ENCODE peak calls at places on chromosomes 2 and 18, in five cellular contexts. One of them, this sample, is unnamed.

GRCh38 chr2:30272761-30273573 is 41.6 kb downstream of the LBH start:
- DNase-seq in hepatocyte: peak; percentile 53
- DNase-seq in SK-N-SH: no peak
- DNase-seq in foreskin fibroblast: peak; percentile 40
- DNase-seq in GM12878: no peak
- DNase-seq in this sample: no peak

GRCh38 chr18:616380-616995 is 19.7 kb downstream of the CLUL1 start:
- DNase-seq in foreskin fibroblast: peak; percentile 77
- DNase-seq in hepatocyte: peak; percentile 65
- DNase-seq in SK-N-SH: peak; percentile 44
- DNase-seq in GM12878: no peak
- DNase-seq in this sample: no peak

GRCh38 chr2:162327134-162327769 is 8.8 kb upstream of the IFIH1 start:
- DNase-seq in SK-N-SH: no peak
- DNase-seq in hepatocyte: peak; percentile 16
- DNase-seq in foreskin fibroblast: peak; percentile 20
- DNase-seq in GM12878: no peak
- DNase-seq in this sample: no peak

GRCh38 chr2:241659150-241659739 is 21.8 kb downstream of the ATG4B start:
- DNase-seq in hepatocyte: peak; percentile 74
- DNase-seq in SK-N-SH: peak; percentile 72
- DNase-seq in GM12878: no peak
- DNase-seq in foreskin fibroblast: peak; percentile 87
- DNase-seq in this sample: no peak

GRCh38 chr2:16066261-16067036 is 126.1 kb downstream of the MYCN start:
- DNase-seq in GM12878: no peak
- DNase-seq in SK-N-SH: no peak
- DNase-seq in hepatocyte: no peak
- DNase-seq in foreskin fibroblast: no peak
- DNase-seq in this sample: no peak

GRCh38 chr18:30439174-30439573 is 603.4 kb downstream of the DSC3 start:
- DNase-seq in foreskin fibroblast: no peak
- DNase-seq in GM12878: no peak
- DNase-seq in hepatocyte: no peak
- DNase-seq in SK-N-SH: no peak
- DNase-seq in this sample: no peak

GRCh38 chr2:7837232-7837760 is 844.6 kb upstream of the ID2 start:
- DNase-seq in SK-N-SH: no peak
- DNase-seq in GM12878: no peak
- DNase-seq in hepatocyte: no peak
- DNase-seq in foreskin fibroblast: no peak
- DNase-seq in this sample: no peak

GRCh38 chr18:38961880-38962279 is 1396.3 kb upstream of the CELF4 start:
- DNase-seq in SK-N-SH: no peak
- DNase-seq in foreskin fibroblast: no peak
- DNase-seq in hepatocyte: no peak
- DNase-seq in GM12878: no peak
- DNase-seq in this sample: no peak

GRCh38 chr2:198525196-198525595 is 720.8 kb downstream of the PLCL1 start:
- DNase-seq in SK-N-SH: no peak
- DNase-seq in foreskin fibroblast: peak; percentile 1
- DNase-seq in GM12878: no peak
- DNase-seq in hepatocyte: no peak
- DNase-seq in this sample: no peak

GRCh38 chr2:234863043-234863934 is 88.5 kb upstream of the SH3BP4 start:
- DNase-seq in foreskin fibroblast: peak; percentile 32
- DNase-seq in SK-N-SH: no peak
- DNase-seq in hepatocyte: peak; percentile 29
- DNase-seq in GM12878: no peak
- DNase-seq in this sample: no peak

GRCh38 chr2:121790276-121790956 is 35.0 kb downstream of the TSN start:
- DNase-seq in hepatocyte: peak; percentile 73
- DNase-seq in SK-N-SH: no peak
- DNase-seq in GM12878: no peak
- DNase-seq in foreskin fibroblast: peak; percentile 90
- DNase-seq in this sample: no peak

GRCh38 chr2:191365089-191365488 is 119.9 kb downstream of the MYO1B start:
- DNase-seq in hepatocyte: no peak
- DNase-seq in GM12878: no peak
- DNase-seq in SK-N-SH: no peak
- DNase-seq in foreskin fibroblast: no peak
- DNase-seq in this sample: no peak

GRCh38 chr2:191366199-191366598 is 121.0 kb downstream of the MYO1B start:
- DNase-seq in GM12878: no peak
- DNase-seq in foreskin fibroblast: peak; percentile 82
- DNase-seq in hepatocyte: no peak
- DNase-seq in SK-N-SH: no peak
- DNase-seq in this sample: no peak

GRCh38 chr2:191374366-191374765 is 129.2 kb downstream of the MYO1B start:
- DNase-seq in GM12878: no peak
- DNase-seq in SK-N-SH: no peak
- DNase-seq in hepatocyte: no peak
- DNase-seq in foreskin fibroblast: no peak
- DNase-seq in this sample: no peak

GRCh38 chr2:191363267-191363666 is 118.1 kb downstream of the MYO1B start:
- DNase-seq in foreskin fibroblast: no peak
- DNase-seq in SK-N-SH: no peak
- DNase-seq in hepatocyte: no peak
- DNase-seq in GM12878: no peak
- DNase-seq in this sample: no peak

DNA sequence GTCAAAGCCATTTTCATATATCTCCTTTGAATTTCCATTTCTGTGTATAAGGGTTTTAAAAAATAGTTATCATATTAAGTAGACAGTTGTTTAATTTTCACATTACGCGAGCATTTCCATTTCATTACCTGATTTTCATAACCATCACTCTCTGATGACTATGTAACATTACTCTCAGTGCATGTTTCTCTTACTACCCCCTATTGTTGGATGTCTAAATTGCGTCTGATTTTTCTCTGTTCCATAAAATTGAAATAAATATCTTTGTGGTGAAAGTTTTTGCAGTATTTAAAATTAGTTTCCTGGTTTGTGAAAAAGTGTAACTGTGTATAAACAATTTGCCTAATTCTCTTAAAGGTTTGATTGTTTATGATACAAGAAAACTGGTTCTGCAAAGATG is 123.8 kb downstream of the MYO1B start:
- DNase-seq in GM12878: no peak
- DNase-seq in SK-N-SH: peak; percentile 30
- DNase-seq in hepatocyte: no peak
- DNase-seq in foreskin fibroblast: peak; percentile 27
- DNase-seq in this sample: no peak
- TF ChIP-seq CTCF in GM12878: peak; percentile 3
- TF ChIP-seq CTCF in SK-N-SH: peak; percentile 49
- TF ChIP-seq CTCF in hepatocyte: peak; percentile 25
- TF ChIP-seq CTCF in foreskin fibroblast: peak; percentile 25
- TF ChIP-seq CTCF in this sample: no peak

GRCh38 chr2:112888350-112888749 is 22.6 kb upstream of the IL37 start:
- DNase-seq in SK-N-SH: no peak
- DNase-seq in foreskin fibroblast: no peak
- DNase-seq in GM12878: no peak
- DNase-seq in hepatocyte: no peak
- DNase-seq in this sample: no peak

GRCh38 chr2:112889976-112890375 is 21.0 kb upstream of the IL37 start:
- DNase-seq in hepatocyte: no peak
- DNase-seq in GM12878: no peak
- DNase-seq in SK-N-SH: no peak
- DNase-seq in foreskin fibroblast: no peak
- DNase-seq in this sample: no peak

GRCh38 chr2:112887904-112888303 is 23.1 kb upstream of the IL37 start:
- DNase-seq in SK-N-SH: no peak
- DNase-seq in foreskin fibroblast: no peak
- DNase-seq in GM12878: no peak
- DNase-seq in hepatocyte: no peak
- DNase-seq in this sample: peak; percentile 68

GRCh38 chr2:112893801-112894200 is 17.2 kb upstream of the IL37 start:
- DNase-seq in SK-N-SH: no peak
- DNase-seq in GM12878: no peak
- DNase-seq in hepatocyte: no peak
- DNase-seq in foreskin fibroblast: no peak
- DNase-seq in this sample: no peak

DNA sequence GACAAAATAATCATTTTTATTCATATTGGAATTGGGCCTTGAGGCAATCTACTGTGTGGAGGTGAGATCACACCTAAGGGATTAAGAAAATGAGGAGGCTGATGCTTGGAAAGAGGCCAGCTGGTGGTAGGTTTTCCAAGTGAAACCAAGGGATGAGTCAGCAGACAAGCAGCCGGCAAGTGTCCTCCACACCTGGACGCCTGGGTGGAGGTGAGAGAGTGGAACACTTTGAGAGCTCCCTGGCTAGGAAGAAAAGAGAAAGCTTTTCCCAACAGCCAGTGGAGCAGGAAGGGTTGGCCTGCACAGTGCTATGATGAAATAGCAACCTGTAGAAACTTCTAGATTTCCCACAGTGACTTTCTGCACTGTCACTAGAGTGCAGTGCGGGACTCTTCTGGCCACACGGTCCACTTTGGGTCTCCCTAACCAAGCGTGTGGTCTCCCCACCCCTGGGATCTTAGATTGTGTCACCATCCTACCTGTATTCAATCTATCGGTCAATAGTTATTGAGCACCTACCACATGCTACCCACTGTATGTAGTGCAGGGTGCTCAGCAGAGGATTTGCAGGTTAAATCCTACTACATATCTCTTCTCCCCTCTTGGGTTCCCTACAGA is 19.5 kb upstream of the IL37 start:
- DNase-seq in GM12878: no peak
- DNase-seq in hepatocyte: peak; percentile 62
- DNase-seq in SK-N-SH: no peak
- DNase-seq in foreskin fibroblast: no peak
- DNase-seq in this sample: no peak
- TF ChIP-seq CTCF in GM12878: no peak
- TF ChIP-seq CTCF in hepatocyte: no peak
- TF ChIP-seq CTCF in SK-N-SH: no peak
- TF ChIP-seq CTCF in foreskin fibroblast: no peak
- TF ChIP-seq CTCF in this sample: no peak

DNA sequence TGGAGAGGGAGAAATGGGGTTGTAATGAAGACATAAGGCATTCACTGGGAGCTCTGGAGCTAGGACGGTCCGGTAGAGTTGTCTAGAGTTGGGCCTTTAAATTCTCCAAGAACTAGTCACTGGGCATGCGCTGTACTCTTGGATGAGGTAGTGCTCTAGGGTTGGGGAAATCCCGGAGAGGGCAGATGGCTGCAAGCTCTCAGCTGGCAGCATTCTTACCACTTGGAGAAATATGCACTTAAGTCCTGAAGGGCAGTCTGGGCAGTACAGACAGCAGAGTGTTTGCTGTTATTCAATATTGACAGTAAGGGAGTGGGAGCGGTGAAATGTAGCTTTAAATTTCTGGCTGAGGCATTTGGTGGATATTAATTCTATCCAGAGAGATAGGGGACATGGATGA is 214.6 kb downstream of the RDH14 start:
- DNase-seq in hepatocyte: peak; percentile 41
- DNase-seq in SK-N-SH: no peak
- DNase-seq in GM12878: no peak
- DNase-seq in foreskin fibroblast: peak; percentile 34
- DNase-seq in this sample: no peak
- TF ChIP-seq CTCF in hepatocyte: no peak
- TF ChIP-seq CTCF in SK-N-SH: no peak
- TF ChIP-seq CTCF in GM12878: no peak
- TF ChIP-seq CTCF in foreskin fibroblast: no peak
- TF ChIP-seq CTCF in this sample: no peak

DNA sequence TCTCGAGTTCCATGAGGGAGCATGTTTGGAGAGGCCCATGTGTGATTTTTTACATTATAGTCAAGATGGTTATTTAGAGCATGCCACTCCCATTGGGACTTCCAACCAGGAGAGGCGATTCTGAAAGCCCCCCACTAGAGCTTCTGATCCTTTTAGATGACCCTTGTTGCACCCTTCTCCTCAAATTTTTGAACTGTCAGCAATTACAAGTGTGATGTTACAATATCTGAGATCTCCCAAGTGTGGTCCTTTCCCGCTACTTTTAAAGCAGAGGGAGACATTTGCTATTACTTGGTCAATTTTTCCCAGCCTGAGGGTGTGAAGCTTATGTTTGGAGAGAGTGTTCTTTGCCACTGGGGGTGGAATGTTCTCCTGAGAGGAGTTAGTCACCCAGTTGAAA is 16.7 kb upstream of the PTH2R start:
- DNase-seq in GM12878: no peak
- DNase-seq in foreskin fibroblast: no peak
- DNase-seq in SK-N-SH: no peak
- DNase-seq in hepatocyte: no peak
- DNase-seq in this sample: no peak
- TF ChIP-seq CTCF in GM12878: no peak
- TF ChIP-seq CTCF in foreskin fibroblast: no peak
- TF ChIP-seq CTCF in SK-N-SH: no peak
- TF ChIP-seq CTCF in hepatocyte: no peak
- TF ChIP-seq CTCF in this sample: no peak

GRCh38 chr2:223602972-223603371 is 811 bp upstream of the SCG2 start:
- DNase-seq in hepatocyte: no peak
- DNase-seq in GM12878: no peak
- DNase-seq in foreskin fibroblast: no peak
- DNase-seq in SK-N-SH: no peak
- DNase-seq in this sample: no peak

GRCh38 chr2:223599646-223600009 is 2.5 kb downstream of the SCG2 start:
- DNase-seq in GM12878: no peak
- DNase-seq in foreskin fibroblast: peak; percentile 30
- DNase-seq in SK-N-SH: no peak
- DNase-seq in hepatocyte: no peak
- DNase-seq in this sample: no peak

GRCh38 chr2:223601932-223602676 is at the start of gene SCG2:
- DNase-seq in SK-N-SH: peak; percentile 80
- DNase-seq in foreskin fibroblast: peak; percentile 98
- DNase-seq in hepatocyte: peak; percentile 93
- DNase-seq in GM12878: no peak
- DNase-seq in this sample: peak; percentile 58

GRCh38 chr2:223600056-223600455 is 2.1 kb downstream of the SCG2 start:
- DNase-seq in GM12878: no peak
- DNase-seq in SK-N-SH: no peak
- DNase-seq in foreskin fibroblast: peak; percentile 13
- DNase-seq in hepatocyte: no peak
- DNase-seq in this sample: no peak

DNA sequence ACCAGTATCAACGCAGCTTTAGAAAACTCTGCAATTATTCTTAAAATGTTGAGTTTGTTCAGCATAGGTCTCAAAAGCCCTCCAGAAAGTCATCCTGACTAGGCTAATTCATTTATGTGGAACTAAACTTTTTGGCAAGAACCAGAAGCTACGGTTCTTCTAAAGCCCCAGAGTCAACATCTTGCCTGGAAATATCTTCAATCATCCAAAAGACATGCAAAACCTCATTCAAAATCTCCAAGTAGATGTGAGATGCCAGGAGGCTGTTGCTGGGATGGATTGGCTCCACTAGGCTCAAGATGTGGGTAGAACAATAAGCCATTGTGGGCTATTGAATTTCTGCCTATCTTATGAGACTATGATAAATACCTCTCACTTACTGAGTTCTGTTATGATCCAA is 2.1 kb upstream of the SCG2 start:
- DNase-seq in SK-N-SH: no peak
- DNase-seq in hepatocyte: no peak
- DNase-seq in GM12878: no peak
- DNase-seq in foreskin fibroblast: no peak
- DNase-seq in this sample: no peak
- TF ChIP-seq CTCF in SK-N-SH: no peak
- TF ChIP-seq CTCF in hepatocyte: no peak
- TF ChIP-seq CTCF in GM12878: no peak
- TF ChIP-seq CTCF in foreskin fibroblast: no peak
- TF ChIP-seq CTCF in this sample: no peak